ENCODE peak calls at places on chromosomes 11 and 22, in six cellular contexts. B, D, V, U, W and L are unnamed samples.

GRCh38 chr11:115643491-115643995 is 139.3 kb upstream of the CADM1 start:
- DNase-seq in B (no peak), D (no peak), V (no peak), U (no peak), W (no peak), L (no peak)

GRCh38 chr22:49807780-49808708 is 19.6 kb downstream of the BRD1 start:
- DNase-seq in B (no peak), D (no peak), V (peak; percentile 87), U (no peak), W (peak; percentile 17), L (no peak)

GRCh38 chr22:23065069-23065451 is 5.3 kb upstream of the GNAZ start:
- DNase-seq in B (no peak), D (no peak), V (no peak), U (no peak), W (no peak), L (no peak)

GRCh38 chr11:12390687-12391110 is 13.3 kb downstream of the PARVA start:
- DNase-seq in B (no peak), D (no peak), V (no peak), U (no peak), W (no peak), L (no peak)

GRCh38 chr11:134503104-134503503 is 91.1 kb upstream of the B3GAT1 start:
- DNase-seq in B (no peak), D (no peak), V (no peak), U (no peak), W (no peak), L (no peak)

GRCh38 chr22:41822289-41823057 is 10.4 kb upstream of the SREBF2 start:
- DNase-seq in B (peak; percentile 62), D (peak; percentile 62), V (peak; percentile 62), U (peak; percentile 47), W (peak; percentile 65), L (peak; percentile 66)

GRCh38 chr22:24208012-24208749 is 26.9 kb downstream of the SUSD2 start:
- DNase-seq in B (peak; percentile 96), D (peak; percentile 92), V (no peak), U (no peak), W (peak; percentile 98), L (peak; percentile 88)

GRCh38 chr11:117412653-117413275 is 85.1 kb downstream of the CEP164 start:
- DNase-seq in B (no peak), D (no peak), V (no peak), U (no peak), W (no peak), L (no peak)

GRCh38 chr11:78717031-78717430 is 142.4 kb upstream of the NARS2 start:
- DNase-seq in B (no peak), D (no peak), V (no peak), U (no peak), W (no peak), L (no peak)

GRCh38 chr22:40533712-40534378 is 102.7 kb downstream of the MRTFA start:
- DNase-seq in B (peak; percentile 70), D (no peak), V (peak; percentile 68), U (peak; percentile 74), W (peak; percentile 52), L (peak; percentile 82)

GRCh38 chr11:122050021-122050710 is 65.8 kb downstream of the BLID start:
- DNase-seq in B (no peak), D (no peak), V (no peak), U (no peak), W (peak; percentile 72), L (no peak)

GRCh38 chr11:113603277-113604059 is 102.6 kb downstream of the TMPRSS5 start:
- DNase-seq in B (no peak), D (no peak), V (no peak), U (no peak), W (peak; percentile 18), L (no peak)

GRCh38 chr22:23681026-23681809 is 9.6 kb upstream of the RGL4 start:
- DNase-seq in B (no peak), D (no peak), V (no peak), U (no peak), W (no peak), L (no peak)

GRCh38 chr11:126313826-126314225 is 10.0 kb downstream of the DCPS start:
- DNase-seq in B (no peak), D (no peak), V (no peak), U (no peak), W (no peak), L (no peak)

GRCh38 chr11:19820100-19820499 is 107.5 kb downstream of the NAV2 start:
- DNase-seq in B (no peak), D (no peak), V (no peak), U (no peak), W (no peak), L (no peak)

GRCh38 chr22:27644566-27644965 is 157.0 kb downstream of the MN1 start:
- DNase-seq in B (no peak), D (no peak), V (no peak), U (no peak), W (no peak), L (no peak)

GRCh38 chr22:43090130-43090789 is 1.1 kb upstream of the TTLL1 start:
- DNase-seq in B (peak; percentile 93), D (peak; percentile 88), V (peak; percentile 84), U (peak; percentile 46), W (peak; percentile 80), L (peak; percentile 88)

GRCh38 chr11:58770627-58771457 is 39.1 kb upstream of the GLYAT start:
- DNase-seq in B (peak; percentile 19), D (no peak), V (peak; percentile 96), U (no peak), W (no peak), L (no peak)

GRCh38 chr11:33375688-33376311 is 118.6 kb downstream of the HIPK3 start:
- DNase-seq in B (no peak), D (no peak), V (no peak), U (no peak), W (peak; percentile 13), L (no peak)

DNA sequence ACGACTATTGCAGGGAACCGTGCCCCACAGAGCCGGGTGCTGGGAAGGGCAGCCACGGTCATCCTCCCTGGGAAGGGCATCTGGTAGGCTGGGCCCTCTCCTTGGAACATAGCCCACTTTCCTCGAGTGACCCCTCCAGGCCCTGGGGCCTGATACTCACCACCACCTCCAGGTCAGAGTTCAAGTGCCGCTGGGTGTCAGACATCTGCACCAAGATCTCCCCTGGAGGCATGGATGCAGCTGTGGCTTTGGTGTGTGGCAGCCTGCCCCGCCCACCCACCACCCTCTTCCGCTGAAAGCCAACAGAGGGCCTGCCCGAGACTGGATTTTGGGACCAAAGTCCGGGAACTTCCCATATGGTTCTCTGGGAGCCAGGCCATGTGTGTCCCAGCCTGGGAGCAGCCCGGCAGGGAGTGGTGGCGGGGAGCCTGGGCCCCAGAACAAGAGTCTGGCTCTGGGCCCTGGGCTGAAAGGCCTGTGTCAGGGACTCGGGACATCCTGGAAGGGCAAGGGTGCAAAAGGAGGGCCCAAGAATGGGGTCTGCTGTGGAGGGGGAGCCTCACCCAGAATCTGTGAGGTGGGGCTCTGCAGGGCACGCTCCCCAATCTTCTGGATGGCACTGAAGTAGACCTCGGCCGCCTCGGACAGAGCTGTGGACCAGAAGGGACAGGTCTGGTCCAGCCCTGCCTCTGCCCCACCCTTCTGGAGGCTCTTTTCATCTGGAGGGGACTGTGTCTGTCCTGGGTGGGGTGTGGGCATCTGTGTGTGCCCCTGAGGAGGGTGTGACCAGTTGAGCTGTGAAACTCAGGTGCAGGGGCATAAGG is 2.6 kb downstream of the BAIAP2L2 start:
- DNase-seq in B (peak; percentile 52), D (peak; percentile 93), V (no peak), U (no peak), W (no peak), L (no peak)
- TF ChIP-seq MYC in B (no peak), D (peak; percentile 87), V (no peak), U (no peak), W (no peak), L (no peak)

DNA sequence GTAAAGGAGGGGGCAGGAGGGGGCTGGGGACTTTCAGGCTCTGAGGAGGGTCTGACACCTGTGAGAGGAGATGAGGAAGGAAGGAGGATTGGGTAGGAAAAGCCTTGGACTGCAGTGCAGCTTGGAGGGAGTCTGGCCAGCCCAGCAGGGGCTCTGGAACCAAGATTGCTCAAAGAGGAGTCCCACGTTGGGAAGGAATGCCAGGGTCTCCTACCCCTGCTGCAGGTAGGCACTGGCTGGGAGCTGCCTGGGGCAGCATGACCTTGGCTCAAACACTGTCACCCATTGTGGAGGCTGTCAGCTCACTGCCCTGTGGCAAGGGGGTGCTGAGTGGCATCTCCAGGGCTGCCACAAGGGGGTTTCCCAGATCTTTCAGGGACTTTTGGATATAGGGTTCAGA is 94.5 kb downstream of the RPS6KA4 start:
- DNase-seq in B (no peak), D (no peak), V (no peak), U (no peak), W (no peak), L (no peak)
- TF ChIP-seq CTCF in B (no peak), D (no peak), V (peak; percentile 12), U (no peak), W (no peak), L (no peak)

GRCh38 chr11:67309661-67310061 is 6.3 kb downstream of the SSH3 start:
- DNase-seq in B (no peak), D (no peak), V (no peak), U (no peak), W (no peak), L (no peak)

GRCh38 chr11:67306769-67307544 is 3.6 kb downstream of the SSH3 start:
- DNase-seq in B (no peak), D (no peak), V (no peak), U (no peak), W (no peak), L (no peak)

GRCh38 chr11:67307545-67308001 is 4.2 kb downstream of the SSH3 start:
- DNase-seq in B (no peak), D (no peak), V (no peak), U (no peak), W (no peak), L (no peak)

GRCh38 chr11:67309166-67309565 is 5.8 kb downstream of the SSH3 start:
- DNase-seq in B (no peak), D (no peak), V (no peak), U (no peak), W (no peak), L (no peak)

DNA sequence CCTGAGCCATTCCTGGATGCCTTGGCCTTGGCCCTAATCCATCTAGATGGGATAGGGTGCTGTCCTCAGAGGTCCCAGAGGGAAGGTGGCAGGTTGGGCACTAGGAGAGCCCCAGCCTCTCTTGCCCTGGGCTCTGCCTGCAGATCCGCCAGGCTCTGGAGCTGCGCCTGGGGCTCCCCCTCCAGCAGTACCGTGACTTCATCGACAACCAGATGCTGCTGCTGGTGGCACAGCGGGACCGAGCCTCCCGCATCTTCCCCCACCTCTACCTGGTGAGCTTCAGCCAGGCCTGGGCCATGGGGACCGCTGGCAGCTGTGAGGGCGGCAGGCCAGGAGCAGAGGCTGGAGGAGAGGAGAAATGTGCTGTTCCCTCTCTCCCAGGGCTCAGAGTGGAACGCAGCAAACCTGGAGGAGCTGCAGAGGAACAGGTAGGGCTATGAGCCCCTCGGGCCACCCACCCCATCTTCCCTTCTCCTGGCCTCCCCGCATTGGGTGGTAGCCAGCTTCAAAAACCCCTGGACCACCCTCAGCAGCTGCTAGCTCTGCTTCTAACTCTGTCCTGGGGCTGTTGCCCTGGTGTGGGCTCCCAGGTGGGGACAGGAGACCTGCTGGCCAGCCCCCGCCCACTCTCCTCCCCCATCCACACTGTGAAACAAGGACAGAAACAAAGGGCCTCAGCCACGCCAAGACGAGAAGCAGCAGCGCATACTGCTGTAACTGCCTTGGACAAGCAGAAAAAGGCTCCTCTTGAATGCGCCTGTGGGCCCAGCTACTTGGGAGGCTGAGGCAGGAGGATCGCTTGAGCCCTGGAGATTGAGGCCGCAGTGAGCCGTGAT is 4.9 kb downstream of the SSH3 start:
- DNase-seq in B (no peak), D (no peak), V (no peak), U (no peak), W (no peak), L (no peak)
- TF ChIP-seq MYC in B (no peak), D (no peak), V (no peak), U (no peak), W (no peak), L (no peak)

GRCh38 chr11:1869427-1870325 is 16.8 kb downstream of the LSP1 start:
- DNase-seq in B (peak; percentile 59), D (peak; percentile 20), V (peak; percentile 43), U (no peak), W (no peak), L (no peak)
- TF ChIP-seq CTCF in B (peak; percentile 51), D (peak; percentile 54), V (peak; percentile 51), U (no peak), W (no peak), L (peak; percentile 40)